ENCODE peak calls at places on chromosomes 11 and 22, in eight cellular contexts. J is CD8-positive, alpha-beta T cell; Q is tibial nerve; F is tibial artery; G is heart left ventricle; X is right lobe of liver; I is fibroblast of lung; H is neural progenitor cell. P is an unnamed sample.

GRCh38 chr22:35842954-35843353 is 125.3 kb downstream of the APOL5 start:
- DNase-seq in I (peak; percentile 27), H (peak; percentile 57), G (no peak), F (no peak), Q (no peak), J (no peak), X (no peak), P (no peak)

GRCh38 chr11:70745936-70746335 is 347.6 kb downstream of the CTTN start:
- DNase-seq in G (no peak), X (no peak), Q (no peak), I (no peak), F (no peak), H (no peak), J (no peak), P (no peak)

GRCh38 chr22:45296628-45297297 is 12.0 kb downstream of the UPK3A start:
- DNase-seq in G (no peak), H (no peak), J (no peak), I (no peak), Q (no peak), F (no peak), X (no peak), P (no peak)

GRCh38 chr11:74672332-74672955 is 58.8 kb downstream of the CHRDL2 start:
- DNase-seq in I (peak; percentile 45), H (no peak), F (no peak), J (no peak), Q (no peak), X (no peak), G (no peak), P (no peak)

GRCh38 chr22:24554316-24555159 is at the start of gene GUCD1:
- DNase-seq in F (peak; percentile 73), Q (no peak), H (peak; percentile 55), G (peak; percentile 31), J (no peak), I (peak; percentile 51), X (peak; percentile 66), P (peak; percentile 52)

GRCh38 chr11:117875397-117876048 is 935 bp downstream of the FXYD6 start:
- DNase-seq in I (no peak), H (peak; percentile 64), Q (no peak), G (no peak), X (no peak), J (no peak), F (no peak), P (no peak)

GRCh38 chr11:131688056-131688693 is 317.8 kb downstream of the NTM start:
- DNase-seq in X (peak; percentile 64), J (no peak), Q (peak; percentile 24), F (no peak), H (peak; percentile 84), I (peak; percentile 42), G (peak; percentile 41), P (peak; percentile 34)

GRCh38 chr11:128582496-128583366 is 4.6 kb downstream of the ETS1 start:
- DNase-seq in X (no peak), F (no peak), I (peak; percentile 98), G (no peak), Q (no peak), J (no peak), H (peak; percentile 50), P (no peak)

GRCh38 chr11:445765-446588 is 4.1 kb upstream of the PTDSS2 start:
- DNase-seq in Q (no peak), H (no peak), J (no peak), I (no peak), X (no peak), F (no peak), G (no peak), P (peak; percentile 77)

GRCh38 chr11:73145986-73146575 is 4.0 kb upstream of the FCHSD2 start:
- DNase-seq in J (no peak), H (no peak), X (no peak), I (no peak), G (peak; percentile 6), F (no peak), Q (no peak), P (no peak)

GRCh38 chr22:45823331-45823730 is 151.7 kb downstream of the ATXN10 start:
- DNase-seq in I (no peak), Q (no peak), H (no peak), G (no peak), X (no peak), F (no peak), J (no peak), P (no peak)

GRCh38 chr11:74559934-74560309 is 32.5 kb upstream of the POLD3 start:
- DNase-seq in Q (no peak), I (peak; percentile 41), X (no peak), H (no peak), G (no peak), F (no peak), J (no peak), P (no peak)

GRCh38 chr11:11993814-11994213 is 14.6 kb downstream of the DKK3 start:
- DNase-seq in X (no peak), H (peak; percentile 15), I (peak; percentile 87), Q (no peak), F (no peak), G (no peak), J (no peak), P (no peak)

GRCh38 chr22:47355388-47355725 is 592.9 kb downstream of the TBC1D22A start:
- DNase-seq in Q (no peak), H (no peak), G (no peak), J (no peak), F (no peak), I (no peak), X (no peak), P (no peak)

GRCh38 chr11:8097926-8098325 is 16.9 kb downstream of the TUB start:
- DNase-seq in J (no peak), Q (no peak), I (no peak), F (no peak), G (no peak), H (no peak), X (no peak), P (no peak)

GRCh38 chr22:48757581-48757980 is 1070.1 kb downstream of the BRD1 start:
- DNase-seq in X (peak; percentile 21), J (no peak), H (no peak), F (peak; percentile 47), Q (peak; percentile 7), I (no peak), G (peak; percentile 7), P (no peak)

GRCh38 chr22:44357296-44357961 is 44.7 kb upstream of the SHISAL1 start:
- DNase-seq in J (no peak), I (no peak), X (peak; percentile 31), H (peak; percentile 56), G (no peak), F (no peak), Q (no peak), P (no peak)

GRCh38 chr11:70108250-70108649 is 30.1 kb downstream of the ANO1 start:
- DNase-seq in Q (no peak), X (no peak), J (no peak), F (no peak), H (no peak), I (peak; percentile 82), G (no peak), P (no peak)

DNA sequence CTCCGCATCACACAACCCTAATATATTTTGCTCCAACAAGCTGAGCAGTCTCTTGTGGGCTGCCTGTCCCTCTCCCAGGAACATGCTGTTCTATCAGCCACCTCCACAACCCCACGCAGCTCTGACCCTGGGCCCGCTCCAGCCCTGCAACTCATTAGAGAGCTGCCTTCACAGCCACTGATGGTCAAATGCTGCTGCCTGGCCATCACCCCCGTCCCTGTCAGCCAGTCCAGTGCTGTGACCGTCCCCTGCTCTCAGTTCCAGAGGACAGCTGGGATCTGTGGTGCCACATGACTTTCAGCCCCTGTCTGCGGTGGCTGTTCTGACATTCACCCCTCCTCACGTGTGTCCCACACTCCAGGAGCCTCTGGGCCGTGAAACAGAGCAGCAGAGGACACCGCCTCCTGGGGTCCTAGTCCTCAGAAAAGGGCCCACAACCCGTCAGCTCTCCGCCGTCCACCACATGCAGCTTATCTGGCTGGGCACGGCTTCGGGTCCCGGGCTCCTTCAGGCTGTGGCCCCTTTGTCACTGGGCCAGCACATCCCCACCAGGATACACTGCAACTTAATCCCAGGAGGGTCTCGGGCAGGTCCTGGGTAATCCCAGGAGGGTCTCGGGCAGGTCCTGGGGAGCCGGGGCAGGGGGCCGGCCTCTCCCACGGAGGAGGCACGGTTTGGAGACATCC is 14.9 kb downstream of the CRELD2 start:
- DNase-seq in X (peak; percentile 62), Q (peak; percentile 74), J (no peak), G (no peak), F (no peak), H (no peak), I (no peak), P (peak; percentile 66)
- H3K4me1 ChIP-seq in X (peaks cover 28% of the 10 kb centered on the region), Q (peaks cover 70% of the 10 kb centered on the region), J (peaks cover 44% of the 10 kb centered on the region), G (peaks cover 43% of the 10 kb centered on the region), F (peaks cover 74% of the 10 kb centered on the region), H (peaks cover 15% of the 10 kb centered on the region), I (peaks cover 24% of the 10 kb centered on the region), P (peaks cover 36% of the 10 kb centered on the region)

DNA sequence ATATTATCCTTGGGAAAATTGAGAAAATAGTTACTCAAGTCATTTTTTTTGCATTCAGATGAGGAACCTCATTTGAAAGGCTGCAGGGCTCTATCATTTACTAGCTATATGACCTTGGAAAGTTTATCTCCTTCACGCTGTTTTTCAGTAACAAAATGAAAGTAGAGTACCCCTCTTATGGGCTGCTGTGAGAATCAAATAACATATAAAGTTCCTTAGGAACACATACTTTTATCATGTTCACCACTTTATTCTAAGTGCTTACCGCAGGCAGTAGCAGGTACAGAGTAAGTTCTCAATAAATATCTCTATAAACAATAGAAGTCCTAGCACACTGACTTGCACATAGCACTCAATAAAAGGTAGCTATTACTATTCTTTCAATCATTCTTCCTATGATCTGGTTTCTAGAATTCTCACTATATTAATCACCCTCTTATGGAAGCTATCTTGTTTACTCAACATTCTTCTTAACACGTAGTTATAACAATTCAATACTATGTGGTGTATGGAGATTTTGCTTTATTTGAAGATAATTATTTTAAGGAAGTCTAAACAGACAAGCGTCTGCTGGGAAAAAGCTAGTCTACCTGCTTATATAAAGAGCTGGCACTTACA is 1.9 kb downstream of the C11orf71 start:
- DNase-seq in F (no peak), J (no peak), Q (no peak), G (no peak), H (no peak), I (peak; percentile 26), X (no peak), P (no peak)
- H3K27ac ChIP-seq in F (no peak overlapping the region), J (no peak overlapping the region), Q (peak overlapping the region; percentile 99), G (peak overlapping the region; percentile 95), H (no peak overlapping the region), I (no peak overlapping the region), X (no peak overlapping the region), P (peak overlapping the region; percentile 96)

GRCh38 chr11:68704887-68705286 is 20.5 kb downstream of the GAL start:
- DNase-seq in I (peak; percentile 6), Q (no peak), J (no peak), F (no peak), X (no peak), G (no peak), H (peak; percentile 51), P (no peak)
- H3K27me3 ChIP-seq in I (peaks cover 6% of the 10 kb centered on the region), Q (peaks cover 30% of the 10 kb centered on the region), J (no peaks in the 10 kb centered on the region), F (no peaks in the 10 kb centered on the region), X (no peaks in the 10 kb centered on the region), G (peaks cover 7% of the 10 kb centered on the region), H (no peaks in the 10 kb centered on the region), P (peaks cover 14% of the 10 kb centered on the region)

DNA sequence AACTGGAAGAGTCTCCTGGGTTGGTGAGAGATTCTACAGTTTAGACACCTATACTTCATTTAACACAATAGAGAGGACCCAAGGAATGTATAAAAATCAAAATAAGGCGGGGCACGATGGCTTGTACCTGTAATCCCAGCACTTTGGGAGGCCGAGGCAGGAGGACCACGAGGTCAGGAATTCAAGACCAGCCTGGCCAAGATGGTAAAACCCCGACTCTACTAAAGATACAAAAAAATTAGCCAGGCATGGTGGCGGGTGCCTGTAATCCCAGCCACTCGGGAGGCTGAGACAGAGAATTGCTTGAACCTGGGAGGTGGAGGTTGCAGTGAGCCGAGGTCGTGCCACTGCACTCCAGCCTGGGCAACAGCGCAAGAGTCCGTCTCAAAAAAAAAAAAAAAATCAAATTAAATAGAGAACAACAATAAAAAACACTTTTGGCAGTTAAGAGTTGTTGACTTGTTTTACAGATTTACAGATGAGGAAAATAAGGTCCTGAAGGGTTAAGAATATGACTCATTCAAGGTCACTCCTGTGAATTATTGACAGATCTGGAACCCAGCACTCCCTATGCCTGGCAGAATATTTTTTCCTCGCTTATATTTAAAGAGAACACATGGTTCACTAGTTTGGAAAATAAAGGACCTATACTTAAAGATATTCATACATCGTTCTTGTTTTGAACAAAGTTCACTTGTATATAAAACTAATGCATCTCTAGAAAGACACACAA is 5.2 kb downstream of the LGR4 start:
- DNase-seq in H (no peak), Q (no peak), I (no peak), J (no peak), G (no peak), F (no peak), X (no peak), P (no peak)
- H3K4me1 ChIP-seq in H (peaks cover 55% of the 10 kb centered on the region), Q (peaks cover 10% of the 10 kb centered on the region), I (peaks cover 6% of the 10 kb centered on the region), J (peaks cover 8% of the 10 kb centered on the region), G (peaks cover 3% of the 10 kb centered on the region), F (peaks cover 54% of the 10 kb centered on the region), X (peaks cover 13% of the 10 kb centered on the region), P (peaks cover 49% of the 10 kb centered on the region)

P was measured in transverse colon.